ENCODE peak calls at places on chromosomes 11 and 22, in seven cellular contexts. J is HCT116, Q is HepG2, I is GM12878, T is H1, G is SK-N-SH, C is K562. M is an unnamed sample.

GRCh38 chr11:134951305-134951700 is 539.3 kb upstream of the B3GAT1 start:
- DNase-seq in J (no peak), Q (no peak), I (no peak), T (no peak), G (no peak), C (no peak), M (no peak)

GRCh38 chr22:19887251-19887985 is 32.7 kb upstream of the GNB1L start:
- DNase-seq in J (no peak), Q (no peak), I (no peak), T (no peak), G (no peak), C (no peak), M (no peak)

GRCh38 chr22:39240841-39241631 is 3.7 kb downstream of the PDGFB start:
- DNase-seq in J (peak), Q (peak), I (no peak), T (peak), G (no peak), C (no peak), M (peak)

GRCh38 chr22:22616636-22617035 is 27.8 kb upstream of the GGTLC2 start:
- DNase-seq in J (no peak), Q (no peak), I (peak), T (no peak), G (no peak), C (no peak), M (no peak)

GRCh38 chr11:47464479-47464878 is 15.5 kb upstream of the RAPSN start:
- DNase-seq in J (no peak), Q (no peak), I (no peak), T (no peak), G (no peak), C (no peak), M (no peak)

GRCh38 chr11:44304091-44305084 is 5.6 kb downstream of the ALX4 start:
- DNase-seq in J (no peak), Q (no peak), I (no peak), T (peak), G (peak), C (no peak), M (no peak)

GRCh38 chr11:1553808-1554594 is 18.1 kb downstream of the DUSP8 start:
- DNase-seq in J (no peak), Q (no peak), I (no peak), T (peak), G (no peak), C (no peak), M (peak)

GRCh38 chr22:21762712-21763581 is 27.4 kb upstream of the YPEL1 start:
- DNase-seq in J (no peak), Q (no peak), I (no peak), T (no peak), G (no peak), C (no peak), M (no peak)

GRCh38 chr22:39559456-39560105 is 11.0 kb upstream of the CACNA1I start:
- DNase-seq in J (no peak), Q (no peak), I (no peak), T (peak), G (peak), C (peak), M (peak)

GRCh38 chr11:131692151-131692550 is 321.7 kb downstream of the NTM start:
- DNase-seq in J (no peak), Q (no peak), I (no peak), T (no peak), G (no peak), C (no peak), M (peak)

GRCh38 chr11:518463-519202 is 11.6 kb upstream of the RNH1 start:
- DNase-seq in J (peak), Q (peak), I (no peak), T (peak), G (peak), C (peak), M (peak)

GRCh38 chr11:4181780-4182721 is 87.5 kb downstream of the RRM1 start:
- DNase-seq in J (peak), Q (peak), I (no peak), T (peak), G (peak), C (peak), M (peak)

GRCh38 chr11:15897211-15897960 is 459.0 kb downstream of the SOX6 start:
- DNase-seq in J (no peak), Q (no peak), I (no peak), T (no peak), G (no peak), C (no peak), M (no peak)

GRCh38 chr11:16874275-16874975 is 136.0 kb downstream of the C11orf58 start:
- DNase-seq in J (no peak), Q (peak), I (no peak), T (no peak), G (no peak), C (no peak), M (no peak)

GRCh38 chr11:70000228-70000627 is 77.9 kb upstream of the ANO1 start:
- DNase-seq in J (no peak), Q (no peak), I (no peak), T (no peak), G (no peak), C (no peak), M (no peak)

GRCh38 chr11:110538154-110538553 is 108.4 kb downstream of the FDX1 start:
- DNase-seq in J (no peak), Q (no peak), I (no peak), T (no peak), G (peak), C (no peak), M (no peak)

GRCh38 chr11:128862421-128862820 is 4.7 kb downstream of the KCNJ1 start:
- DNase-seq in J (no peak), Q (no peak), I (no peak), T (no peak), G (no peak), C (no peak), M (no peak)

GRCh38 chr22:45645526-45646414 is 25.9 kb upstream of the ATXN10 start:
- DNase-seq in J (peak), Q (no peak), I (no peak), T (peak), G (peak), C (peak), M (peak)

GRCh38 chr11:14359573-14360031 is 619 bp upstream of the RRAS2 start:
- DNase-seq in J (no peak), Q (no peak), I (no peak), T (no peak), G (no peak), C (no peak), M (no peak)

GRCh38 chr11:117597083-117597482 is 199.9 kb downstream of the DSCAML1 start:
- DNase-seq in J (peak), Q (peak), I (no peak), T (peak), G (no peak), C (peak), M (peak)

GRCh38 chr22:46062971-46063631 is 86.1 kb upstream of the WNT7B start:
- DNase-seq in J (no peak), Q (no peak), I (no peak), T (no peak), G (peak), C (no peak), M (no peak)

GRCh38 chr11:46920709-46921108 is 2.4 kb upstream of the LRP4 start:
- DNase-seq in J (no peak), Q (peak), I (no peak), T (no peak), G (no peak), C (no peak), M (no peak)

GRCh38 chr11:19547044-19547443 is 165.6 kb upstream of the NAV2 start:
- DNase-seq in J (no peak), Q (no peak), I (no peak), T (no peak), G (no peak), C (no peak), M (no peak)

GRCh38 chr11:19181673-19182261 is 20.0 kb downstream of the CSRP3 start:
- DNase-seq in J (no peak), Q (no peak), I (no peak), T (no peak), G (no peak), C (no peak), M (no peak)

GRCh38 chr11:68610452-68611116 is 73.8 kb upstream of the GAL start:
- DNase-seq in J (no peak), Q (no peak), I (no peak), T (no peak), G (peak), C (peak), M (peak)

GRCh38 chr11:69427337-69427736 is 54.1 kb upstream of the LINC01488 start:
- DNase-seq in J (no peak), Q (peak), I (no peak), T (no peak), G (no peak), C (no peak), M (no peak)

GRCh38 chr11:7927635-7928034 is 3.4 kb downstream of the OR10A6 start:
- DNase-seq in J (no peak), Q (no peak), I (no peak), T (no peak), G (no peak), C (no peak), M (no peak)

GRCh38 chr11:44497995-44498394 is 67.5 kb upstream of the CD82 start:
- DNase-seq in J (no peak), Q (no peak), I (no peak), T (no peak), G (no peak), C (no peak), M (no peak)

GRCh38 chr11:121964591-121964990 is 151.4 kb downstream of the BLID start:
- DNase-seq in J (no peak), Q (no peak), I (no peak), T (no peak), G (no peak), C (no peak), M (peak)

GRCh38 chr11:35629914-35630313 is 11.7 kb downstream of the FJX1 start:
- DNase-seq in J (peak), Q (peak), I (no peak), T (no peak), G (no peak), C (no peak), M (no peak)

GRCh38 chr11:61596990-61597389 is 16.1 kb upstream of the SYT7 start:
- DNase-seq in J (no peak), Q (no peak), I (no peak), T (no peak), G (no peak), C (no peak), M (no peak)

GRCh38 chr22:42745118-42745517 is 24.4 kb upstream of the A4GALT start:
- DNase-seq in J (no peak), Q (no peak), I (no peak), T (no peak), G (no peak), C (no peak), M (no peak)

DNA sequence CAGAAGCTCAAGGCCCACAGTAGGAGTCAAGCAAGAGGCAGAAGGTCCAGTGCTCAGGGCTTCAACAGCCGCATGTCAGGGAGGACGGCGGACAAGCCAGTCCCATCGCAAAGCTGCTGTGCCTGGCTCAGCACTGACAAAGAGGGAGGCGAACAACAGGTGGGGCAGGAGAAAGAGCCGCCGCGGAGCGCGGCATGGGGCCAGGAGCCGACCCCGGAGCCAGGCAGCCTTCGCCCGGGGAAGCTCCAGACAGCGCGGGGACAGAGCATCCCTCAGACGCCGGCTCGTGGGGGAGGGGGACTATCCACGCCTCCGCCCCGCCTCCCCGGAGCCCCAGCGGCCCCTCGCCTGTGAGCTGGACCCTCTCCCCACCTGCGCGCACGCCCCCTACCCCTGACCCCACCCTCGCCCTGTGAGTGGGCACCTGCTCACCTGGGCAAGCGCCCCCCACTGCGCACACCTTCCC is 369 bp downstream of the DHCR7 start:
- DNase-seq in J (no peak), Q (no peak), I (no peak), T (peak), G (peak), C (peak), M (no peak)
- TF ChIP-seq JUND in J (no peak), Q (no peak), I (no peak), T (no peak), G (no peak), C (no peak), M (no peak)

GRCh38 chr11:86489442-86489841 is 114.8 kb downstream of the CCDC81 start:
- DNase-seq in J (no peak), Q (no peak), I (no peak), T (no peak), G (no peak), C (no peak), M (no peak)

GRCh38 chr11:86490582-86490981 is 115.9 kb downstream of the CCDC81 start:
- DNase-seq in J (no peak), Q (no peak), I (no peak), T (no peak), G (no peak), C (no peak), M (no peak)

GRCh38 chr11:86487670-86488069 is 113.0 kb downstream of the CCDC81 start:
- DNase-seq in J (no peak), Q (no peak), I (no peak), T (no peak), G (no peak), C (no peak), M (no peak)

GRCh38 chr11:86486261-86487030 is 111.8 kb downstream of the CCDC81 start:
- DNase-seq in J (no peak), Q (no peak), I (no peak), T (no peak), G (no peak), C (no peak), M (no peak)

GRCh38 chr11:86488553-86488952 is 113.9 kb downstream of the CCDC81 start:
- DNase-seq in J (no peak), Q (no peak), I (no peak), T (no peak), G (no peak), C (no peak), M (no peak)
- TF ChIP-seq JUND in J (no peak), Q (no peak), I (no peak), T (no peak), G (no peak), C (no peak), M (no peak)

DNA sequence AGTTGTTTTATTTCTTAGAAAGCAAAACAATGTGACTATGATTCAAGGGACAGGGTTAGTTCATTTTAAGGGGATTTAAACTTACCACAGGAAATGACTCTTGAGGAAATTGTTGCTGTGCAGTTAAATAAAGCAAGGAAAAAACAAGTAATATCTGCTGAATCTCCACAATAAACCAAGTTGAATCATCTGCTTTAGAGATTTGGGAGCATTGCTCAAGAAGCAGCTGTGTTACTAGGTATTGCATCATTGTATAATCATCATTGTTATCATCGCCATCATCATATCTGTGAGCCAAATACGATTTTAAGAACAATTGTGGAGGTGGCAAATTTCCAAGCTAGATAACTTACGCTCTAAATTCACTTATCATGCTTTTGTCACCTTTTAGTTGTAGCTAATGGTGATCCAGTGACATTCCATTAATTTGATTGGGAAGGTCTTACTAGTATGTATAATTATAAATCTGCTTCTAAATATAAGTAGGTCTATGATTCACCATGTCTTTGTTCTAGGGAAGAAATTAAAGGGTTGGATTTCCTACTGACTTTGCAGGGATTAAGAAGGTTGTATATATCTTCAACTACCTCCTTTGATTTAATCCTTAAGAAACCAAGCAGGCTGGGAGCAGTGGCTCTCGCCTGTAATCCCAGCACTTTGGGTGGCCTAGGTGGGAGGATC is 19.9 kb downstream of the MMP10 start:
- DNase-seq in J (peak), Q (no peak), I (no peak), T (no peak), G (no peak), C (no peak), M (no peak)
- TF ChIP-seq JUND in J (peak), Q (no peak), I (no peak), T (no peak), G (peak), C (peak), M (no peak)

GRCh38 chr11:125183641-125184040 is 19.1 kb downstream of the PKNOX2 start:
- DNase-seq in J (no peak), Q (no peak), I (no peak), T (no peak), G (no peak), C (no peak), M (no peak)

GRCh38 chr11:125179346-125179745 is 14.8 kb downstream of the PKNOX2 start:
- DNase-seq in J (no peak), Q (no peak), I (no peak), T (no peak), G (no peak), C (no peak), M (no peak)

GRCh38 chr11:125180413-125181305 is 16.1 kb downstream of the PKNOX2 start:
- DNase-seq in J (no peak), Q (no peak), I (no peak), T (no peak), G (no peak), C (no peak), M (peak)

GRCh38 chr11:125179895-125180294 is 15.3 kb downstream of the PKNOX2 start:
- DNase-seq in J (no peak), Q (no peak), I (no peak), T (no peak), G (no peak), C (no peak), M (no peak)

GRCh38 chr11:125182522-125182921 is 18.0 kb downstream of the PKNOX2 start:
- DNase-seq in J (no peak), Q (no peak), I (no peak), T (no peak), G (no peak), C (no peak), M (no peak)
- TF ChIP-seq JUND in J (no peak), Q (no peak), I (no peak), T (no peak), G (no peak), C (no peak), M (no peak)

GRCh38 chr22:17575681-17576080 is 12.4 kb downstream of the SLC25A18 start:
- DNase-seq in J (no peak), Q (no peak), I (no peak), T (no peak), G (no peak), C (no peak), M (no peak)

GRCh38 chr22:17575151-17575550 is 11.9 kb downstream of the SLC25A18 start:
- DNase-seq in J (no peak), Q (no peak), I (no peak), T (no peak), G (no peak), C (no peak), M (no peak)

GRCh38 chr22:17579535-17579981 is 16.3 kb downstream of the SLC25A18 start:
- DNase-seq in J (no peak), Q (no peak), I (no peak), T (no peak), G (no peak), C (no peak), M (no peak)

GRCh38 chr22:17578129-17578754 is 14.9 kb downstream of the SLC25A18 start:
- DNase-seq in J (no peak), Q (peak), I (no peak), T (no peak), G (no peak), C (no peak), M (peak)

DNA sequence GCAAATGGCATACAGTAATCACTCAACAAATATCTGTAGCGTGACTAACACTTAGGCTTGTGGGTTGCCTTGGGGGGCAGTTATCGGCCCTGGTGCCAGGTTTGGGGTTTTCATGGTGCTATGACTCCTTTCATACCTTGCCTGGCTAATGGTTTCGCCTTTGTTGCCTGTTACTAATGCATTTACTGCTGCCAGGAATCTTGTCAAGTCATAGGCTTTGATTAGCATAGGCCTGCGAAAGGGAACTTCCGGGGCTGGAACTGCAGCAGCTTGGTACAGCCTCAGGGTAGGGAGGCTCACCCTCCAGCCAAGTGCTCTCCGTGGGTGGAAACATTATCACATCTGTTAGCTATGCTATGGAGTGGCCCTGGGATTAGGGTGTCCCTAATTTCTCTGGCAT is 13.2 kb downstream of the SLC25A18 start:
- DNase-seq in J (no peak), Q (no peak), I (no peak), T (no peak), G (no peak), C (no peak), M (no peak)
- TF ChIP-seq JUND in J (no peak), Q (no peak), I (no peak), T (no peak), G (no peak), C (no peak), M (no peak)

DNA sequence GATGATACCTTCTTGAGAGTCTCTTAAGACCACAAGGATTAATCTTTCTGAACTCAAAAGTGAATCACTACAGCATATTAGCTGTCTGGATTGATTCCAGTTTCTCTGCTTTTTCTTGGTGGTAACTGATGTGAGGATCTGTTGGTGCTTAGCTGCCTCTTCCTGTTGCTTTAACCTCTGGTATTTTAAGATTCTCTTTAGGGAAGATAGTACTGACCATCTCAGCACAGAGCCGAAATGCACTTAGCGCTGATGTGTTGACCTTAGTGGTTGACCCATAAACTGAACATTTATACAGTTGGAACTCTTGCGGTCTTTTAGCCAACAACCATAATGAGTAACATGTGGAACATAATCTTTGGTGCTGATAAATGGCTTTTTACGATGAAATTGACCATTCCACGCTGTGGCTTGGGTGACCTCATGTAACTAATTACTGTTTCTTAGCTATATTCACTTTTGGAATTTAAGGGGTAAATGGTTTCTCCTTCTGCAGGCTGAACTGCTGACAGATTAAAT is 33.7 kb downstream of the APLP2 start:
- DNase-seq in J (no peak), Q (no peak), I (no peak), T (no peak), G (peak), C (peak), M (no peak)
- TF ChIP-seq JUND in J (no peak), Q (no peak), I (no peak), T (no peak), G (peak), C (no peak), M (no peak)

M was measured in T47D.